ENCODE peak calls at places on chromosomes 5 and 9, in four cellular contexts. I is GM12878, W is K562, A is GM12891. Y is an unnamed sample.

GRCh38 chr9:68694125-68694524 is 10.9 kb upstream of the PIP5K1B start:
- DNase-seq in I (no peak), W (no peak), A (no peak), Y (no peak)

GRCh38 chr5:137648361-137648760 is 87.5 kb downstream of the KLHL3 start:
- DNase-seq in I (no peak), W (no peak), A (no peak), Y (no peak)

GRCh38 chr5:151264113-151264512 is 11.1 kb downstream of the GM2A start:
- DNase-seq in I (no peak), W (no peak), A (no peak), Y (no peak)

GRCh38 chr5:100643473-100643872 is 108.3 kb downstream of the FAM174A start:
- DNase-seq in I (no peak), W (no peak), A (no peak), Y (no peak)

GRCh38 chr9:114314881-114315722 is 7.8 kb upstream of the ORM1 start:
- DNase-seq in I (no peak), W (no peak), A (no peak), Y (no peak)

GRCh38 chr5:179256229-179257189 is 88.8 kb downstream of the ADAMTS2 start:
- DNase-seq in I (no peak), W (no peak), A (no peak), Y (no peak)

GRCh38 chr5:102532126-102532525 is 33.3 kb upstream of the SLCO6A1 start:
- DNase-seq in I (no peak), W (no peak), A (no peak), Y (no peak)

GRCh38 chr5:67268233-67269011 is 71.8 kb upstream of the CD180 start:
- DNase-seq in I (no peak), W (no peak), A (no peak), Y (no peak)

GRCh38 chr9:116234091-116234490 is 80.5 kb downstream of the PAPPA start:
- DNase-seq in I (no peak), W (no peak), A (no peak), Y (no peak)

GRCh38 chr9:121556580-121556979 is 56.9 kb upstream of the GGTA1 start:
- DNase-seq in I (no peak), W (no peak), A (no peak), Y (no peak)

GRCh38 chr9:88949961-88950340 is 41.3 kb upstream of the S1PR3 start:
- DNase-seq in I (no peak), W (no peak), A (no peak), Y (no peak)

GRCh38 chr5:15995206-15996052 is 184.2 kb downstream of the MARCHF11 start:
- DNase-seq in I (no peak), W (no peak), A (no peak), Y (no peak)

GRCh38 chr5:57316798-57317327 is 143.0 kb downstream of the GPBP1 start:
- DNase-seq in I (no peak), W (no peak), A (no peak), Y (no peak)

GRCh38 chr5:168778536-168778935 is 199.4 kb upstream of the PANK3 start:
- DNase-seq in I (no peak), W (no peak), A (no peak), Y (no peak)

GRCh38 chr5:43294226-43294625 is 19.0 kb downstream of the HMGCS1 start:
- DNase-seq in I (no peak), W (no peak), A (no peak), Y (no peak)

GRCh38 chr5:83846601-83847000 is 125.9 kb upstream of the HAPLN1 start:
- DNase-seq in I (no peak), W (no peak), A (no peak), Y (no peak)

GRCh38 chr9:116494815-116495634 is 192.1 kb upstream of the TRIM32 start:
- DNase-seq in I (no peak), W (peak; percentile 73), A (no peak), Y (no peak)

GRCh38 chr9:73215249-73215648 is 63.6 kb downstream of the ANXA1 start:
- DNase-seq in I (no peak), W (no peak), A (no peak), Y (no peak)

GRCh38 chr5:81656788-81657187 is 94.1 kb downstream of the SSBP2 start:
- DNase-seq in I (no peak), W (no peak), A (no peak), Y (no peak)

GRCh38 chr5:156477196-156477595 is 150.2 kb downstream of the SGCD start:
- DNase-seq in I (no peak), W (no peak), A (no peak), Y (no peak)

GRCh38 chr9:134559013-134559412 is 82.6 kb upstream of the COL5A1 start:
- DNase-seq in I (no peak), W (no peak), A (no peak), Y (peak; percentile 16)

GRCh38 chr9:69198526-69199250 is 24.6 kb downstream of the TJP2 start:
- DNase-seq in I (no peak), W (no peak), A (no peak), Y (no peak)

GRCh38 chr9:107249665-107250285 is 33.3 kb upstream of the RAD23B start:
- DNase-seq in I (no peak), W (no peak), A (no peak), Y (no peak)

GRCh38 chr9:91902465-91903125 is 47.4 kb downstream of the ROR2 start:
- DNase-seq in I (no peak), W (no peak), A (no peak), Y (peak; percentile 42)

GRCh38 chr5:179287631-179288030 is 57.6 kb downstream of the ADAMTS2 start:
- DNase-seq in I (no peak), W (no peak), A (no peak), Y (no peak)

GRCh38 chr9:94799578-94800264 is 73.2 kb downstream of the AOPEP start:
- DNase-seq in I (no peak), W (peak; percentile 10), A (no peak), Y (no peak)

GRCh38 chr5:91528831-91529230 is 145.7 kb upstream of the ARRDC3 start:
- DNase-seq in I (no peak), W (no peak), A (no peak), Y (no peak)

GRCh38 chr5:122581629-122582028 is 193.3 kb upstream of the SNX2 start:
- DNase-seq in I (no peak), W (no peak), A (no peak), Y (no peak)

GRCh38 chr5:142095035-142095434 is 13.5 kb upstream of the NDFIP1 start:
- DNase-seq in I (no peak), W (no peak), A (no peak), Y (no peak)

GRCh38 chr5:148873690-148874485 is 47.5 kb downstream of the ADRB2 start:
- DNase-seq in I (no peak), W (no peak), A (no peak), Y (no peak)

GRCh38 chr5:173534664-173535063 is 81.8 kb downstream of the BOD1 start:
- DNase-seq in I (no peak), W (no peak), A (no peak), Y (no peak)

GRCh38 chr5:174535691-174536090 is 188.7 kb upstream of the MSX2 start:
- DNase-seq in I (no peak), W (no peak), A (no peak), Y (no peak)

GRCh38 chr5:57666582-57666981 is 184.0 kb upstream of the ACTBL2 start:
- DNase-seq in I (no peak), W (no peak), A (no peak), Y (no peak)

GRCh38 chr5:113846941-113847340 is 333.4 kb downstream of the YTHDC2 start:
- DNase-seq in I (no peak), W (no peak), A (no peak), Y (no peak)
- TF ChIP-seq POLR2AphosphoS5 in I (no peak), W (no peak), A (no peak), Y (no peak)

GRCh38 chr5:96433066-96433447 is at the start of gene PCSK1:
- DNase-seq in I (no peak), W (no peak), A (no peak), Y (no peak)

GRCh38 chr5:96431376-96432244 is 1.4 kb downstream of the PCSK1 start:
- DNase-seq in I (no peak), W (peak; percentile 38), A (no peak), Y (no peak)

GRCh38 chr5:96439477-96440184 is 6.6 kb upstream of the PCSK1 start:
- DNase-seq in I (peak; percentile 56), W (no peak), A (no peak), Y (no peak)

GRCh38 chr5:96432245-96433065 is 593 bp downstream of the PCSK1 start:
- DNase-seq in I (no peak), W (no peak), A (no peak), Y (no peak)

DNA sequence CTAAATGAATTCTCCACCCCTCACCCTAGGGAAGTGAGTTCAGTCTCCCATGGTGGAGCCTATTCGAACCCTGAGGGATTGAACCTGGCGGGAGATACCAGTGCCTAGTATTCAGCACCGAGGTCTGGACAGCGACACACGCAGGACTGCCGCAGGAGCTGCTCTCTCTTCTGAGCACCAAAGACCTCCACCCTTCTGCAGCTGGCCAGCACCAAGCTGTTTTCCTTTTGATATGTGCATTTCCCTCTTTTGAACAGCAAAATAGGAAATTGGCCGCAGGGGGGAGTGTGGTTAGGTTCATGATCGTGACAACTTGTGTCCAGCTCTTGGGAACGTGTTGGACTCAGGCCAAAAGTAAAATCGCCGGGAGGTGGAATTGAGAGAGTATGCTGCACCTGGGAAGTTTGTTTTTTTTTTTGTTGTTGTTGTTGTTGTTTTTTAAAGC is 1.2 kb upstream of the PCSK1 start:
- DNase-seq in I (no peak), W (peak; percentile 59), A (no peak), Y (peak; percentile 19)
- TF ChIP-seq SPI1 in I (no peak), W (no peak), A (no peak), Y (no peak)

GRCh38 chr9:4787876-4788275 is 4.9 kb upstream of the RCL1 start:
- DNase-seq in I (no peak), W (no peak), A (no peak), Y (no peak)

GRCh38 chr9:4792572-4793411 is at the start of gene RCL1:
- DNase-seq in I (peak; percentile 83), W (peak; percentile 94), A (peak; percentile 93), Y (peak; percentile 95)

GRCh38 chr9:4792054-4792571 is 631 bp upstream of the RCL1 start:
- DNase-seq in I (no peak), W (peak; percentile 37), A (no peak), Y (no peak)

GRCh38 chr9:4786599-4786998 is 6.1 kb upstream of the RCL1 start:
- DNase-seq in I (no peak), W (no peak), A (no peak), Y (no peak)

GRCh38 chr9:4788703-4789102 is 4.0 kb upstream of the RCL1 start:
- DNase-seq in I (no peak), W (no peak), A (no peak), Y (no peak)
- TF ChIP-seq POLR2AphosphoS5 in I (no peak), W (no peak), A (no peak), Y (no peak)

DNA sequence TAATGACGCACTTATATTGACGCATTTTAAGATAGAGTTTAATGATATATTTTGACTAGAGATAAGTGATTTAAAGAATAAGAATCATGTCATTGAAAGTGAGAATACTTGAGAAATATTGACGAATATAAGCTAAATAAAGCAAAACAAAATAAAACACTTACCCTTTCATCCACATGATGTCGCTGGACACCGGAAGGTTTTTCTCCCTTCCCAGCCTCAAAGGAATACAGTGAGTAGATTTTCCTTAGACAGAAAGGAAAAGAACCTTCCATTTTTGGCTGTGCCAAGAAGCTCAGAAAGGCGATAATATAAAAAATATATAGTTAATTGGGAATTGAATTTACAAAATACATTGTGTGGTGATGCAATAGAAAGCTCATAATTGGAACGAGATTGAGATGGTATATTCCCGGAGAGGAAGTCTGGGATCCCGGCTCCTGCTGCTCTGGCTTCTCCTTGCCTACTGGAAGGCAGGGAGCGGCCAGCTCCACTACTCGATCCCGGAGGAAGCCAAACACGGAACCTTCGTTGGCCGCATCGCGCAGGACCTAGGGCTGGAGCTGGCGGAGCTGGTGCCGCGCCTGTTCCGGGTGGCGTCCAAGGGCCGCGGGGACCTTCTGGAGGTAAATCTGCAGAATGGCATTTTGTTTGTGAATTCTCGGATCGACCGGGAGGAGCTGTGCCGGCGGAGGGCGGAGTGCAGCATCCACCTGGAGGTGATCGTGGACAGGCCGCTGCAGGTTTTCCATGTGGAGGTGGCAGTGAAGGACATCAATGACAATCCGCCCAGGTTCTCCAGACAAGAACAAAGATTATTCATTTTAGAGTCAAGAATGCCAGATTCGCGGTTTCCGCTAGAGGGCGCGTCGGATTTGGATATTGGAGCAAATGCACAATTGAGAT is at the start of gene PCDHA5:
- DNase-seq in I (no peak), W (peak; percentile 61), A (no peak), Y (no peak)
- TF ChIP-seq SPI1 in I (no peak), W (no peak), A (no peak), Y (no peak)